ENCODE peak calls at places on chromosome 5, in six cellular contexts. One of them, this sample, is unnamed.

GRCh38 chr5:56514246-56514645 is 281.1 kb upstream of the ANKRD55 start:
- DNase-seq in gastrocnemius medialis: no peak
- DNase-seq in transverse colon: no peak
- DNase-seq in kidney: no peak
- DNase-seq in lower leg skin: no peak
- DNase-seq in heart left ventricle: no peak
- DNase-seq in this sample: no peak

GRCh38 chr5:110361501-110361900 is 365.0 kb downstream of the TMEM232 start:
- DNase-seq in heart left ventricle: no peak
- DNase-seq in lower leg skin: no peak
- DNase-seq in kidney: no peak
- DNase-seq in transverse colon: no peak
- DNase-seq in gastrocnemius medialis: no peak
- DNase-seq in this sample: peak

GRCh38 chr5:67166460-67166871 is 30.1 kb downstream of the CD180 start:
- DNase-seq in transverse colon: peak
- DNase-seq in lower leg skin: peak
- DNase-seq in gastrocnemius medialis: peak
- DNase-seq in kidney: peak
- DNase-seq in heart left ventricle: peak
- DNase-seq in this sample: no peak

GRCh38 chr5:110951373-110951791 is 120.1 kb upstream of the TSLP start:
- DNase-seq in gastrocnemius medialis: no peak
- DNase-seq in transverse colon: no peak
- DNase-seq in heart left ventricle: no peak
- DNase-seq in kidney: no peak
- DNase-seq in lower leg skin: no peak
- DNase-seq in this sample: peak

GRCh38 chr5:173869316-173869715 is 18.8 kb upstream of the CPEB4 start:
- DNase-seq in transverse colon: no peak
- DNase-seq in lower leg skin: no peak
- DNase-seq in gastrocnemius medialis: no peak
- DNase-seq in heart left ventricle: no peak
- DNase-seq in kidney: no peak
- DNase-seq in this sample: no peak

GRCh38 chr5:52007230-52007858 is 624.1 kb downstream of the ISL1 start:
- DNase-seq in heart left ventricle: no peak
- DNase-seq in kidney: no peak
- DNase-seq in gastrocnemius medialis: no peak
- DNase-seq in transverse colon: no peak
- DNase-seq in lower leg skin: no peak
- DNase-seq in this sample: peak

GRCh38 chr5:51302358-51302757 is 80.9 kb upstream of the ISL1 start:
- DNase-seq in lower leg skin: no peak
- DNase-seq in heart left ventricle: no peak
- DNase-seq in gastrocnemius medialis: no peak
- DNase-seq in kidney: no peak
- DNase-seq in transverse colon: no peak
- DNase-seq in this sample: no peak

GRCh38 chr5:134543820-134544692 is 18.6 kb downstream of the JADE2 start:
- DNase-seq in kidney: peak
- DNase-seq in transverse colon: peak
- DNase-seq in lower leg skin: no peak
- DNase-seq in heart left ventricle: peak
- DNase-seq in gastrocnemius medialis: no peak
- DNase-seq in this sample: no peak

GRCh38 chr5:42886612-42887011 is 74.9 kb upstream of the SELENOP start:
- DNase-seq in transverse colon: no peak
- DNase-seq in gastrocnemius medialis: no peak
- DNase-seq in kidney: no peak
- DNase-seq in heart left ventricle: no peak
- DNase-seq in lower leg skin: no peak
- DNase-seq in this sample: no peak

GRCh38 chr5:94621763-94622162 is 3.3 kb downstream of the SLF1 start:
- DNase-seq in lower leg skin: no peak
- DNase-seq in kidney: no peak
- DNase-seq in transverse colon: no peak
- DNase-seq in heart left ventricle: no peak
- DNase-seq in gastrocnemius medialis: no peak
- DNase-seq in this sample: no peak

GRCh38 chr5:61887271-61887670 is 418.7 kb upstream of the KIF2A start:
- DNase-seq in transverse colon: no peak
- DNase-seq in kidney: no peak
- DNase-seq in heart left ventricle: no peak
- DNase-seq in lower leg skin: no peak
- DNase-seq in gastrocnemius medialis: no peak
- DNase-seq in this sample: no peak

GRCh38 chr5:137563301-137563645 is 64.1 kb upstream of the SPOCK1 start:
- DNase-seq in heart left ventricle: no peak
- DNase-seq in kidney: no peak
- DNase-seq in lower leg skin: no peak
- DNase-seq in gastrocnemius medialis: no peak
- DNase-seq in transverse colon: no peak
- DNase-seq in this sample: no peak

GRCh38 chr5:137566118-137566541 is 67.0 kb upstream of the SPOCK1 start:
- DNase-seq in transverse colon: no peak
- DNase-seq in heart left ventricle: no peak
- DNase-seq in lower leg skin: no peak
- DNase-seq in gastrocnemius medialis: no peak
- DNase-seq in kidney: no peak
- DNase-seq in this sample: no peak

GRCh38 chr5:137564475-137564961 is 65.4 kb upstream of the SPOCK1 start:
- DNase-seq in heart left ventricle: no peak
- DNase-seq in kidney: no peak
- DNase-seq in gastrocnemius medialis: no peak
- DNase-seq in lower leg skin: no peak
- DNase-seq in transverse colon: no peak
- DNase-seq in this sample: no peak

GRCh38 chr5:137565450-137565849 is 66.3 kb upstream of the SPOCK1 start:
- DNase-seq in heart left ventricle: no peak
- DNase-seq in gastrocnemius medialis: no peak
- DNase-seq in transverse colon: no peak
- DNase-seq in kidney: no peak
- DNase-seq in lower leg skin: no peak
- DNase-seq in this sample: peak

DNA sequence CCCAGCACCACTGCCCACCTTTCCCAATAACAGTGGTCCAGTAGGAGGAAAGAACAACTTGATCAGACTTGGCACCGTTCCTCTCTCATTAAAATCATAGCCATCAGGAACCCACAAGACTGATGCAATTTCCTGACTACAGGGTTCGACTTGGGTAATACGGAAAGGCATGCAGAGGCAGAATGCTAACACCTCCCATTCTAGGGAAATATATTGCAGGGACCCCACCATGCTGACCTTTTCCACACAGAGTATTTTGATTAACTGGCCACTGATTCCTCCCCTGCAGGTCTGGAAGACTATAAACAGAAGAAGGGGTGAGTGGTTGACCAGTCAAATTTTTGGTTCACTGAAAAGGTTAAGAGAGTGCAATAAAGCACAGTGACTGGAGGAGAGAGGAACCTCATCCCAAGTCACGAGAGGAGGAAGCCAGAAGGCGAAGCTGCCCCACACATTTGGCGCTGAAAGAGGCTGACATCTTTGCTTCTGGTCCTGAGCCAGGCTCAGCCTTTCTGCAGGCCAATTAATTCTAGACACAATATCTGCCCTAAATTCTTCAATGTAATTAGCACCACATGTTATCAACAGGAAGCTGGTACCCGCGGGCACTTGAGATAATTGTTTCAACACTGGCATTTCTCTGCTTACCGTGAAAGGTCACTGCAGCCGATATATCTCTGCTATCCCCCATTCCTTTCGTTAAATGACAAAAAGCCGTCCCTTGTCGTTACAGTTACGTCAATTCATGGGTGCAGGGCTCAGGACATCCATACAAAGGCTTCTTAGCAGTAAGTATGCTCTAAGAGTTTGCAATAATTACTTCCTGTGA is 64.7 kb upstream of the SPOCK1 start:
- DNase-seq in gastrocnemius medialis: no peak
- DNase-seq in lower leg skin: no peak
- DNase-seq in kidney: no peak
- DNase-seq in heart left ventricle: no peak
- DNase-seq in transverse colon: no peak
- DNase-seq in this sample: peak
- H3K4me3 ChIP-seq in gastrocnemius medialis: no peak
- H3K4me3 ChIP-seq in lower leg skin: no peak
- H3K4me3 ChIP-seq in kidney: no peak
- H3K4me3 ChIP-seq in heart left ventricle: no peak
- H3K4me3 ChIP-seq in transverse colon: no peak
- H3K4me3 ChIP-seq in this sample: no peak

GRCh38 chr5:126508962-126509279 is 85.7 kb downstream of the GRAMD2B start:
- DNase-seq in transverse colon: peak
- DNase-seq in lower leg skin: no peak
- DNase-seq in kidney: no peak
- DNase-seq in heart left ventricle: no peak
- DNase-seq in gastrocnemius medialis: peak
- DNase-seq in this sample: no peak
- H3K4me3 ChIP-seq in transverse colon: no peak
- H3K4me3 ChIP-seq in lower leg skin: no peak
- H3K4me3 ChIP-seq in kidney: no peak
- H3K4me3 ChIP-seq in heart left ventricle: no peak
- H3K4me3 ChIP-seq in gastrocnemius medialis: no peak
- H3K4me3 ChIP-seq in this sample: no peak

GRCh38 chr5:167280111-167280510 is 1011.3 kb upstream of the WWC1 start:
- DNase-seq in gastrocnemius medialis: no peak
- DNase-seq in transverse colon: no peak
- DNase-seq in kidney: no peak
- DNase-seq in lower leg skin: no peak
- DNase-seq in heart left ventricle: no peak
- DNase-seq in this sample: no peak
- H3K4me3 ChIP-seq in gastrocnemius medialis: no peak
- H3K4me3 ChIP-seq in transverse colon: no peak
- H3K4me3 ChIP-seq in kidney: no peak
- H3K4me3 ChIP-seq in lower leg skin: no peak
- H3K4me3 ChIP-seq in heart left ventricle: no peak
- H3K4me3 ChIP-seq in this sample: no peak

GRCh38 chr5:108727639-108728565 is 19.8 kb upstream of the FER start:
- DNase-seq in lower leg skin: peak
- DNase-seq in kidney: peak
- DNase-seq in transverse colon: peak
- DNase-seq in heart left ventricle: peak
- DNase-seq in gastrocnemius medialis: peak
- DNase-seq in this sample: peak
- H3K4me3 ChIP-seq in lower leg skin: peak
- H3K4me3 ChIP-seq in kidney: peak
- H3K4me3 ChIP-seq in transverse colon: peak
- H3K4me3 ChIP-seq in heart left ventricle: peak
- H3K4me3 ChIP-seq in gastrocnemius medialis: peak
- H3K4me3 ChIP-seq in this sample: peak

GRCh38 chr5:3102531-3102930 is 351.1 kb upstream of the IRX2 start:
- DNase-seq in lower leg skin: no peak
- DNase-seq in transverse colon: no peak
- DNase-seq in kidney: no peak
- DNase-seq in heart left ventricle: no peak
- DNase-seq in gastrocnemius medialis: no peak
- DNase-seq in this sample: no peak
- H3K4me3 ChIP-seq in lower leg skin: no peak
- H3K4me3 ChIP-seq in transverse colon: no peak
- H3K4me3 ChIP-seq in kidney: no peak
- H3K4me3 ChIP-seq in heart left ventricle: no peak
- H3K4me3 ChIP-seq in gastrocnemius medialis: no peak
- H3K4me3 ChIP-seq in this sample: no peak

GRCh38 chr5:1255081-1255561 is 29.9 kb downstream of the SLC6A18 start:
- DNase-seq in kidney: no peak
- DNase-seq in transverse colon: no peak
- DNase-seq in gastrocnemius medialis: no peak
- DNase-seq in heart left ventricle: no peak
- DNase-seq in lower leg skin: no peak
- DNase-seq in this sample: no peak
- H3K4me3 ChIP-seq in kidney: no peak
- H3K4me3 ChIP-seq in transverse colon: no peak
- H3K4me3 ChIP-seq in gastrocnemius medialis: no peak
- H3K4me3 ChIP-seq in heart left ventricle: no peak
- H3K4me3 ChIP-seq in lower leg skin: no peak
- H3K4me3 ChIP-seq in this sample: no peak

This sample was measured in fibroblast of the aortic adventitia.